ENCODE peak calls at places on chromosomes 7 and 10, in nine cellular contexts. Q is epithelial cell of prostate; L is activated T-cell treated with anti-CD3 and anti-CD28 coated beads, Interleukin-2, amount 50 U/mL, for 72 hours; U is activated T-helper 1 cell treated with anti-CD3 and anti-CD28 coated beads, Interleukin-12 subunit alpha, Interleukin-12 subunit beta, Interleukin-2, Interleukin-4 antibody, amounts not matched to agents 30 ng/mL and 10 ng/mL and 1 ng/mL, durations not matched to agents 14 hours and 24 hours and 36 hours; Y is transverse colon; G is stimulated activated CD8-positive, alpha-beta memory T cell treated with anti-CD3 and anti-CD28 coated beads, Interleukin-15, amount 100 ng/mL, for 1 hour; J is adipocyte; A is suprapubic skin; W is effector CD4-positive, alpha-beta T cell. K is an unnamed sample.

GRCh38 chr10:114432704-114433103 is 28.4 kb upstream of the AFAP1L2 start:
- DNase-seq in A (no peak), W (no peak), U (no peak), J (no peak), Q (no peak), G (no peak), L (no peak), Y (no peak), K (peak)

GRCh38 chr7:150838965-150839650 is 13.2 kb upstream of the AOC1 start:
- DNase-seq in G (no peak), J (no peak), W (no peak), Y (no peak), U (no peak), Q (no peak), A (no peak), L (no peak), K (no peak)

GRCh38 chr10:70558871-70559810 is 43.4 kb downstream of the PRF1 start:
- DNase-seq in L (peak), G (peak), A (no peak), Y (peak), Q (no peak), J (peak), U (peak), W (peak), K (peak)

GRCh38 chr7:21504021-21504420 is 38.8 kb upstream of the DNAH11 start:
- DNase-seq in Y (no peak), U (no peak), W (no peak), A (no peak), Q (no peak), G (no peak), L (no peak), J (no peak), K (no peak)

GRCh38 chr7:23349484-23350157 is 50.5 kb downstream of the MALSU1 start:
- DNase-seq in L (no peak), Y (no peak), Q (no peak), U (no peak), W (no peak), A (no peak), J (peak), G (no peak), K (peak)

GRCh38 chr7:11707606-11708193 is 124.3 kb downstream of the THSD7A start:
- DNase-seq in L (no peak), J (peak), G (no peak), W (no peak), A (no peak), Q (no peak), U (no peak), Y (no peak), K (no peak)

GRCh38 chr7:140079121-140079536 is 16.4 kb upstream of the PARP12 start:
- DNase-seq in Y (no peak), W (no peak), U (no peak), J (no peak), Q (no peak), A (no peak), L (no peak), G (no peak), K (peak)

GRCh38 chr7:106644999-106645398 is 16.0 kb downstream of the CCDC71L start:
- DNase-seq in G (no peak), Y (no peak), Q (no peak), A (no peak), L (no peak), J (no peak), W (no peak), U (no peak), K (no peak)

GRCh38 chr7:4683884-4684565 is 1.9 kb downstream of the FOXK1 start:
- DNase-seq in W (peak), Y (peak), J (peak), A (peak), U (peak), L (peak), G (no peak), Q (no peak), K (peak)

GRCh38 chr10:63464402-63465292 is 1.1 kb downstream of the JMJD1C start:
- DNase-seq in L (no peak), G (no peak), Q (no peak), A (no peak), W (no peak), U (no peak), Y (no peak), J (peak), K (peak)

GRCh38 chr10:96958071-96958470 is 126.0 kb downstream of the LCOR start:
- DNase-seq in G (no peak), A (no peak), U (no peak), L (no peak), Y (no peak), Q (no peak), J (no peak), W (no peak), K (no peak)

GRCh38 chr7:48755061-48755555 is 169.2 kb upstream of the CDC14C start:
- DNase-seq in L (no peak), G (no peak), Y (no peak), W (no peak), A (no peak), Q (no peak), U (no peak), J (no peak), K (no peak)

GRCh38 chr7:37395618-37396259 is 52.9 kb downstream of the ELMO1 start:
- DNase-seq in Q (no peak), U (no peak), W (no peak), L (no peak), J (no peak), A (no peak), G (no peak), Y (no peak), K (no peak)

K was measured in IMR-90.